ENCODE peak calls at places on chromosomes 16 and 17, in seven cellular contexts. V, Q, O, U, T, A and K are unnamed samples.

GRCh38 chr17:30969989-30970680 is 704 bp upstream of the RNF135 start:
- DNase-seq in O (peak; percentile 86), U (no peak), T (peak; percentile 62), V (peak; percentile 38), A (peak; percentile 54), Q (no peak), K (no peak)

GRCh38 chr16:6684076-6684673 is 648.5 kb upstream of the RBFOX1 start:
- DNase-seq in A (no peak), V (peak; percentile 6), T (no peak), U (no peak), Q (no peak), O (no peak), K (no peak)

GRCh38 chr17:45228985-45229517 is 7.4 kb downstream of the FMNL1 start:
- DNase-seq in Q (peak; percentile 87), O (peak; percentile 97), U (peak; percentile 96), T (peak; percentile 94), A (peak; percentile 67), V (peak; percentile 86), K (peak; percentile 83)

GRCh38 chr16:73126453-73126853 is 78.5 kb upstream of the ZFHX3 start:
- DNase-seq in Q (peak; percentile 70), A (no peak), U (peak; percentile 61), V (peak; percentile 76), O (peak; percentile 90), T (peak; percentile 76), K (no peak)

GRCh38 chr17:46000292-46000691 is 1.2 kb downstream of the STH start:
- DNase-seq in T (no peak), O (no peak), V (no peak), U (no peak), A (no peak), Q (no peak), K (no peak)

GRCh38 chr16:57422026-57422944 is 17.7 kb downstream of the CCL17 start:
- DNase-seq in O (no peak), V (peak; percentile 71), T (no peak), U (peak; percentile 72), Q (peak; percentile 55), A (no peak), K (no peak)

GRCh38 chr17:31390748-31391495 is 553 bp upstream of the RAB11FIP4 start:
- DNase-seq in U (no peak), V (no peak), A (no peak), Q (no peak), O (peak; percentile 84), T (no peak), K (no peak)

GRCh38 chr16:66334856-66335255 is 31.6 kb upstream of the CDH5 start:
- DNase-seq in O (no peak), Q (no peak), U (no peak), T (no peak), A (no peak), V (no peak), K (no peak)

GRCh38 chr17:57541049-57541448 is 204.1 kb downstream of the CCDC182 start:
- DNase-seq in O (no peak), T (no peak), A (no peak), V (no peak), Q (no peak), U (no peak), K (no peak)

GRCh38 chr16:50804290-50804907 is 62.5 kb downstream of the CYLD start:
- DNase-seq in O (no peak), Q (no peak), V (no peak), A (no peak), T (no peak), U (no peak), K (no peak)

GRCh38 chr17:18093616-18094408 is 6.1 kb downstream of the DRG2 start:
- DNase-seq in U (peak; percentile 83), A (no peak), V (peak; percentile 32), T (no peak), O (no peak), Q (no peak), K (peak; percentile 88)

GRCh38 chr17:62065611-62066468 is 762 bp upstream of the MED13 start:
- DNase-seq in O (peak; percentile 100), A (peak; percentile 99), U (peak; percentile 96), T (peak; percentile 100), Q (peak; percentile 98), V (peak; percentile 98), K (peak; percentile 99)

GRCh38 chr17:68527314-68527713 is 15.1 kb downstream of the PRKAR1A start:
- DNase-seq in A (no peak), T (no peak), O (no peak), Q (no peak), V (peak; percentile 33), U (no peak), K (no peak)

GRCh38 chr16:88804552-88805339 is 1.2 kb downstream of the CDT1 start:
- DNase-seq in V (peak; percentile 40), A (no peak), T (no peak), Q (no peak), O (peak; percentile 87), U (no peak), K (no peak)

GRCh38 chr17:5329784-5330557 is 47.9 kb downstream of the RABEP1 start:
- DNase-seq in A (no peak), O (no peak), V (no peak), T (no peak), U (peak; percentile 11), Q (no peak), K (no peak)

GRCh38 chr17:2106308-2106707 is 51.4 kb downstream of the HIC1 start:
- DNase-seq in T (no peak), O (no peak), U (no peak), Q (no peak), V (no peak), A (no peak), K (peak; percentile 1)

GRCh38 chr16:66587881-66588600 is 8.8 kb downstream of the CMTM2 start:
- DNase-seq in U (no peak), A (no peak), O (no peak), T (no peak), V (no peak), Q (no peak), K (no peak)

GRCh38 chr16:57643166-57643813 is 14.9 kb downstream of the ADGRG1 start:
- DNase-seq in Q (no peak), T (no peak), A (no peak), O (no peak), U (peak; percentile 70), V (no peak), K (no peak)

GRCh38 chr17:6796017-6796886 is 20.2 kb downstream of the FBXO39 start:
- DNase-seq in U (no peak), V (no peak), T (no peak), O (no peak), A (no peak), Q (no peak), K (no peak)

GRCh38 chr17:75872434-75873351 is 5.7 kb downstream of the TRIM47 start:
- DNase-seq in T (peak; percentile 95), O (peak; percentile 96), V (peak; percentile 69), Q (peak; percentile 89), U (peak; percentile 63), A (peak; percentile 69), K (peak; percentile 84)

GRCh38 chr17:4035081-4035680 is 70.9 kb upstream of the ATP2A3 start:
- DNase-seq in V (peak; percentile 38), Q (no peak), A (no peak), O (no peak), T (no peak), U (no peak), K (no peak)

GRCh38 chr17:5545051-5545987 is 39.0 kb downstream of the NLRP1 start:
- DNase-seq in O (peak; percentile 59), T (no peak), V (no peak), A (no peak), U (peak; percentile 21), Q (no peak), K (no peak)

DNA sequence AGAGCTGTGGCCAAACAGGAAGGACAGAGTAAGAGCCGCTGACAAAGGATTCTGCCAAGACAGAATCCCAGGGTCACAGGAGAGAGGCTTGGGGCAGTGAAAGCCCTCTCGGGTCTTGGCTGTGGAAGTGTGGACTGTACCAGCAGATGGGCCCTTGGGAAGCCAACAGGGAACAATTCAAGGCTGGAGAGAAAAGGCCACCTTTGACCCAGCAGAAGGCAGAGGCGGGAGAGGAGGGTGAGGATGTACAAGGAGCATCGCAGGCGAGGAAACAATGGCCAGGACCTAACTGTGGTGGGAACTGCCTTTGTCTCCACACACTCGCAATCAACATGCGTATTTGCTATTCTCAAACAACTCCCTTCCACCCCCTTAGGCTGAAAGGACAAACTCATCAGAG is 15.7 kb downstream of the CARHSP1 start:
- DNase-seq in O (peak; percentile 66), U (no peak), T (no peak), A (peak; percentile 33), V (no peak), Q (no peak), K (peak; percentile 54)
- TF ChIP-seq POLR2A in O (no peak), U (no peak), T (no peak), A (no peak), V (no peak), Q (no peak), K (no peak)

GRCh38 chr16:732936-733335 is 6.0 kb downstream of the HAGHL start:
- DNase-seq in O (no peak), T (no peak), A (no peak), U (peak; percentile 21), V (no peak), Q (no peak), K (no peak)
- TF ChIP-seq POLR2A in O (no peak), T (no peak), A (no peak), U (no peak), V (no peak), Q (no peak), K (no peak)

GRCh38 chr16:2007081-2007836 is 2.4 kb downstream of the ZNF598 start:
- DNase-seq in O (no peak), A (no peak), V (peak; percentile 53), U (no peak), Q (no peak), T (no peak), K (no peak)
- TF ChIP-seq POLR2A in O (no peak), A (no peak), V (no peak), U (no peak), Q (no peak), T (no peak), K (no peak)

DNA sequence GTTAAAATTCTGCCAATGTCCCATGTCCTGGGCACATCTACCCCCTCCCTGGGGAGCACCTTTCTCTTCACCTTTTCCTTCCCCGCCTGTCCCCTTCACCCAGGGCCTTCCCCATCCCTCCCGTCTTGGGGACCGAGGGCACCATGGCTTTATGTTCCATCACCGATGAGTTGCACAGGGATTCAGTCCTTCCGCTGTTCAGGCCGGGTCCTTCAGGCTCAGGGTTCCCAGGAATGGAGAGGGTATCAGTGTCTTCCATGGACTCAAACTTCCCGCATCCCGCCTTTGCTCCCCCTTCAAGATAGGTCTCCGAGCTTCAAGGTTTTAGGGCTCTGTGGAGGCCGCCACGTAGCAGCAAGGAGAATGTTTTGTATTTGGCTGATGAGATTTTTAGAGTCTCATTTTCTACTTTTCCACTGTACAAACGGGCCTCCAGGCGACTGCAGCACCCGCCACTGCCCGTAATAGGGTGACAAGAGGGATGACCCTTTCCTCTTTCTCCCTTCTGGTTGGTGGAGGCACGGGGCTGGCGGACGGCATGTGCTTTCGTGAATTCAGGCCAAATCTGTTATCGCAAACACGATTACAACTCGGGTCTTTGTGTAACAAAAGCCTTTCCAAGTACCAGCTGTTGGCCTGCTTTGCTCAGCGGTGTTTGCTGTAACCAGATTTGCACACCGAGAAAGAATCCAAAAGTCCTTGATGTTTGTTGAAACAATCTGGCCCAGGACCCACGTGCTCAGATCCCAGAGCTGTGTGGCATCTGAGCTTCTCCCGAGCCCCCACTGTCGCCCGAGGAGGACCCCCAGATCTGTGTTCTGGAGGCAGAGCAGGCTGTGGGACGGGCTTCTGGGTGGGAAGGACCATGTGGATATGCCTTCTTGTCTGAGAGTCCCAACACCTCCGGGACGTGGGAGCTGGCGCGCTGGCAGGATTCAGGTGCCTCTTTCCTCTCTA is 236.3 kb downstream of the SEC14L1 start:
- DNase-seq in U (peak; percentile 92), T (peak; percentile 61), O (no peak), Q (peak; percentile 56), A (no peak), V (peak; percentile 90), K (peak; percentile 93)
- TF ChIP-seq POLR2A in U (no peak), T (no peak), O (no peak), Q (no peak), A (no peak), V (no peak), K (no peak)